ENCODE peak calls at places on chromosome 22, in five cellular contexts. One of them, this sample, is unnamed.
A peak's percentile ranks its signal among the peaks of the same experiment; 100 is the strongest.

GRCh38 chr22:19759994-19760651 is 455 bp upstream of the TBX1 start:
- DNase-seq in T-helper 17 cell: no peak
- DNase-seq in stimulated activated CD8-positive, alpha-beta memory T cell treated with anti-CD3 and anti-CD28 coated beads, Interleukin-4, amount 100 ng/mL, for 4 hours: no peak
- DNase-seq in A549: no peak
- DNase-seq in colonic mucosa: no peak
- DNase-seq in this sample: no peak

GRCh38 chr22:49247194-49247924 is 580.3 kb downstream of the BRD1 start:
- DNase-seq in T-helper 17 cell: no peak
- DNase-seq in stimulated activated CD8-positive, alpha-beta memory T cell treated with anti-CD3 and anti-CD28 coated beads, Interleukin-4, amount 100 ng/mL, for 4 hours: no peak
- DNase-seq in A549: no peak
- DNase-seq in colonic mucosa: no peak
- DNase-seq in this sample: no peak

GRCh38 chr22:46737105-46737975 is 712 bp downstream of the CERK start:
- DNase-seq in T-helper 17 cell: peak; percentile 29
- DNase-seq in stimulated activated CD8-positive, alpha-beta memory T cell treated with anti-CD3 and anti-CD28 coated beads, Interleukin-4, amount 100 ng/mL, for 4 hours: no peak
- DNase-seq in A549: peak; percentile 18
- DNase-seq in colonic mucosa: no peak
- DNase-seq in this sample: no peak

GRCh38 chr22:35150163-35151107 is 84.5 kb downstream of the ISX start:
- DNase-seq in T-helper 17 cell: peak; percentile 13
- DNase-seq in stimulated activated CD8-positive, alpha-beta memory T cell treated with anti-CD3 and anti-CD28 coated beads, Interleukin-4, amount 100 ng/mL, for 4 hours: peak; percentile 25
- DNase-seq in A549: peak; percentile 13
- DNase-seq in colonic mucosa: peak; percentile 77
- DNase-seq in this sample: peak; percentile 33

GRCh38 chr22:27718186-27719032 is 83.1 kb downstream of the MN1 start:
- DNase-seq in T-helper 17 cell: no peak
- DNase-seq in stimulated activated CD8-positive, alpha-beta memory T cell treated with anti-CD3 and anti-CD28 coated beads, Interleukin-4, amount 100 ng/mL, for 4 hours: no peak
- DNase-seq in A549: peak; percentile 92
- DNase-seq in colonic mucosa: peak; percentile 56
- DNase-seq in this sample: no peak

GRCh38 chr22:31537019-31537535 is 40.7 kb downstream of the SFI1 start:
- DNase-seq in T-helper 17 cell: no peak
- DNase-seq in stimulated activated CD8-positive, alpha-beta memory T cell treated with anti-CD3 and anti-CD28 coated beads, Interleukin-4, amount 100 ng/mL, for 4 hours: no peak
- DNase-seq in A549: no peak
- DNase-seq in colonic mucosa: no peak
- DNase-seq in this sample: no peak

GRCh38 chr22:24893341-24894070 is 53.0 kb downstream of the LHFPL7 start:
- DNase-seq in T-helper 17 cell: no peak
- DNase-seq in stimulated activated CD8-positive, alpha-beta memory T cell treated with anti-CD3 and anti-CD28 coated beads, Interleukin-4, amount 100 ng/mL, for 4 hours: no peak
- DNase-seq in A549: no peak
- DNase-seq in colonic mucosa: no peak
- DNase-seq in this sample: no peak

GRCh38 chr22:43425976-43426785 is 14.4 kb downstream of the MPPED1 start:
- DNase-seq in T-helper 17 cell: no peak
- DNase-seq in stimulated activated CD8-positive, alpha-beta memory T cell treated with anti-CD3 and anti-CD28 coated beads, Interleukin-4, amount 100 ng/mL, for 4 hours: no peak
- DNase-seq in A549: no peak
- DNase-seq in colonic mucosa: no peak
- DNase-seq in this sample: no peak

GRCh38 chr22:44680058-44680457 is 21.9 kb upstream of the PRR5 start:
- DNase-seq in T-helper 17 cell: no peak
- DNase-seq in stimulated activated CD8-positive, alpha-beta memory T cell treated with anti-CD3 and anti-CD28 coated beads, Interleukin-4, amount 100 ng/mL, for 4 hours: no peak
- DNase-seq in A549: no peak
- DNase-seq in colonic mucosa: no peak
- DNase-seq in this sample: no peak

GRCh38 chr22:45105281-45105700 is 58.4 kb upstream of the NUP50 start:
- DNase-seq in T-helper 17 cell: no peak
- DNase-seq in stimulated activated CD8-positive, alpha-beta memory T cell treated with anti-CD3 and anti-CD28 coated beads, Interleukin-4, amount 100 ng/mL, for 4 hours: no peak
- DNase-seq in A549: no peak
- DNase-seq in colonic mucosa: no peak
- DNase-seq in this sample: no peak

GRCh38 chr22:50293441-50294318 is 13.8 kb downstream of the PLXNB2 start:
- DNase-seq in T-helper 17 cell: no peak
- DNase-seq in stimulated activated CD8-positive, alpha-beta memory T cell treated with anti-CD3 and anti-CD28 coated beads, Interleukin-4, amount 100 ng/mL, for 4 hours: no peak
- DNase-seq in A549: no peak
- DNase-seq in colonic mucosa: peak; percentile 90
- DNase-seq in this sample: no peak

GRCh38 chr22:26541167-26541819 is 29.0 kb upstream of the TFIP11 start:
- DNase-seq in T-helper 17 cell: no peak
- DNase-seq in stimulated activated CD8-positive, alpha-beta memory T cell treated with anti-CD3 and anti-CD28 coated beads, Interleukin-4, amount 100 ng/mL, for 4 hours: no peak
- DNase-seq in A549: no peak
- DNase-seq in colonic mucosa: no peak
- DNase-seq in this sample: no peak

GRCh38 chr22:40534379-40535188 is 101.9 kb downstream of the MRTFA start:
- DNase-seq in T-helper 17 cell: no peak
- DNase-seq in stimulated activated CD8-positive, alpha-beta memory T cell treated with anti-CD3 and anti-CD28 coated beads, Interleukin-4, amount 100 ng/mL, for 4 hours: no peak
- DNase-seq in A549: no peak
- DNase-seq in colonic mucosa: no peak
- DNase-seq in this sample: no peak

GRCh38 chr22:49464024-49464423 is 363.6 kb downstream of the BRD1 start:
- DNase-seq in T-helper 17 cell: no peak
- DNase-seq in stimulated activated CD8-positive, alpha-beta memory T cell treated with anti-CD3 and anti-CD28 coated beads, Interleukin-4, amount 100 ng/mL, for 4 hours: no peak
- DNase-seq in A549: no peak
- DNase-seq in colonic mucosa: no peak
- DNase-seq in this sample: no peak

GRCh38 chr22:49936018-49936972 is 17.9 kb downstream of the CRELD2 start:
- DNase-seq in T-helper 17 cell: peak; percentile 94
- DNase-seq in stimulated activated CD8-positive, alpha-beta memory T cell treated with anti-CD3 and anti-CD28 coated beads, Interleukin-4, amount 100 ng/mL, for 4 hours: peak; percentile 86
- DNase-seq in A549: no peak
- DNase-seq in colonic mucosa: peak; percentile 91
- DNase-seq in this sample: peak; percentile 86

GRCh38 chr22:19035474-19036228 is 86.6 kb downstream of the DGCR2 start:
- DNase-seq in T-helper 17 cell: no peak
- DNase-seq in stimulated activated CD8-positive, alpha-beta memory T cell treated with anti-CD3 and anti-CD28 coated beads, Interleukin-4, amount 100 ng/mL, for 4 hours: no peak
- DNase-seq in A549: no peak
- DNase-seq in colonic mucosa: no peak
- DNase-seq in this sample: no peak

This sample was measured in effector memory CD8-positive, alpha-beta T cell.